ENCODE peak calls at places on chromosomes 11 and 22, in seven cellular contexts. One of them, this sample, is unnamed. For H3K27me3, the result is how much of the 10 kb centered on the place peaks cover.

GRCh38 chr22:24134090-24134846 is 47.0 kb upstream of the SUSD2 start:
- DNase-seq in HL-60: peak
- DNase-seq in endothelial cell of umbilical vein: no peak
- DNase-seq in SK-N-SH: no peak
- DNase-seq in stomach: peak
- DNase-seq in GM23338: peak
- DNase-seq in spleen: peak
- DNase-seq in this sample: no peak

GRCh38 chr22:23889620-23890019 is 4.6 kb upstream of the MIF start:
- DNase-seq in HL-60: no peak
- DNase-seq in SK-N-SH: no peak
- DNase-seq in stomach: peak
- DNase-seq in spleen: no peak
- DNase-seq in endothelial cell of umbilical vein: no peak
- DNase-seq in GM23338: no peak
- DNase-seq in this sample: no peak

GRCh38 chr11:70703141-70704052 is 305.1 kb downstream of the CTTN start:
- DNase-seq in GM23338: peak
- DNase-seq in SK-N-SH: no peak
- DNase-seq in stomach: no peak
- DNase-seq in spleen: peak
- DNase-seq in endothelial cell of umbilical vein: no peak
- DNase-seq in HL-60: no peak
- DNase-seq in this sample: no peak

GRCh38 chr11:45959851-45960250 is 37.4 kb downstream of the LARGE2 start:
- DNase-seq in SK-N-SH: no peak
- DNase-seq in HL-60: no peak
- DNase-seq in stomach: no peak
- DNase-seq in GM23338: no peak
- DNase-seq in endothelial cell of umbilical vein: no peak
- DNase-seq in spleen: no peak
- DNase-seq in this sample: no peak

GRCh38 chr11:103327721-103328120 is 218.5 kb downstream of the DYNC2H1 start:
- DNase-seq in endothelial cell of umbilical vein: no peak
- DNase-seq in SK-N-SH: no peak
- DNase-seq in HL-60: no peak
- DNase-seq in stomach: no peak
- DNase-seq in spleen: no peak
- DNase-seq in GM23338: no peak
- DNase-seq in this sample: no peak

GRCh38 chr11:69134957-69135356 is 20.8 kb upstream of the SMIM38 start:
- DNase-seq in GM23338: no peak
- DNase-seq in spleen: peak
- DNase-seq in endothelial cell of umbilical vein: no peak
- DNase-seq in stomach: peak
- DNase-seq in SK-N-SH: no peak
- DNase-seq in HL-60: no peak
- DNase-seq in this sample: no peak

GRCh38 chr11:22192642-22193347 is at the start of gene ANO5:
- DNase-seq in stomach: peak
- DNase-seq in spleen: peak
- DNase-seq in GM23338: peak
- DNase-seq in HL-60: no peak
- DNase-seq in endothelial cell of umbilical vein: peak
- DNase-seq in SK-N-SH: peak
- DNase-seq in this sample: peak

GRCh38 chr22:50115693-50116092 is 25.9 kb downstream of the MOV10L1 start:
- DNase-seq in stomach: no peak
- DNase-seq in endothelial cell of umbilical vein: peak
- DNase-seq in GM23338: no peak
- DNase-seq in SK-N-SH: peak
- DNase-seq in spleen: no peak
- DNase-seq in HL-60: no peak
- DNase-seq in this sample: peak

GRCh38 chr11:76891793-76892192 is 31.1 kb downstream of the ACER3 start:
- DNase-seq in stomach: no peak
- DNase-seq in endothelial cell of umbilical vein: no peak
- DNase-seq in GM23338: no peak
- DNase-seq in SK-N-SH: no peak
- DNase-seq in spleen: no peak
- DNase-seq in HL-60: no peak
- DNase-seq in this sample: no peak

GRCh38 chr11:23252426-23252825 is 392.2 kb upstream of the CCDC179 start:
- DNase-seq in spleen: no peak
- DNase-seq in stomach: no peak
- DNase-seq in endothelial cell of umbilical vein: no peak
- DNase-seq in GM23338: no peak
- DNase-seq in HL-60: no peak
- DNase-seq in SK-N-SH: no peak
- DNase-seq in this sample: no peak

GRCh38 chr11:34086554-34087278 is 18.7 kb upstream of the NAT10 start:
- DNase-seq in endothelial cell of umbilical vein: no peak
- DNase-seq in stomach: no peak
- DNase-seq in HL-60: no peak
- DNase-seq in GM23338: no peak
- DNase-seq in spleen: no peak
- DNase-seq in SK-N-SH: no peak
- DNase-seq in this sample: no peak

GRCh38 chr22:43478621-43479285 is 66.9 kb downstream of the MPPED1 start:
- DNase-seq in GM23338: no peak
- DNase-seq in HL-60: no peak
- DNase-seq in SK-N-SH: no peak
- DNase-seq in stomach: no peak
- DNase-seq in endothelial cell of umbilical vein: no peak
- DNase-seq in spleen: peak
- DNase-seq in this sample: no peak

GRCh38 chr22:31127181-31127772 is 4.5 kb downstream of the INPP5J start:
- DNase-seq in endothelial cell of umbilical vein: no peak
- DNase-seq in spleen: peak
- DNase-seq in SK-N-SH: no peak
- DNase-seq in stomach: no peak
- DNase-seq in HL-60: peak
- DNase-seq in GM23338: peak
- DNase-seq in this sample: no peak

GRCh38 chr11:46392421-46393230 is 1.1 kb upstream of the CHRM4 start:
- DNase-seq in spleen: peak
- DNase-seq in HL-60: peak
- DNase-seq in endothelial cell of umbilical vein: peak
- DNase-seq in GM23338: peak
- DNase-seq in stomach: peak
- DNase-seq in SK-N-SH: peak
- DNase-seq in this sample: peak

GRCh38 chr22:37189011-37189466 is 992 bp upstream of the C1QTNF6 start:
- DNase-seq in SK-N-SH: no peak
- DNase-seq in endothelial cell of umbilical vein: peak
- DNase-seq in stomach: no peak
- DNase-seq in spleen: no peak
- DNase-seq in HL-60: no peak
- DNase-seq in GM23338: peak
- DNase-seq in this sample: no peak

GRCh38 chr11:2675540-2675939 is 24.3 kb downstream of the KCNQ1OT1 start:
- DNase-seq in stomach: no peak
- DNase-seq in spleen: peak
- DNase-seq in GM23338: no peak
- DNase-seq in HL-60: no peak
- DNase-seq in endothelial cell of umbilical vein: no peak
- DNase-seq in SK-N-SH: peak
- DNase-seq in this sample: peak

GRCh38 chr11:75867778-75868374 is 52.9 kb downstream of the UVRAG start:
- DNase-seq in SK-N-SH: peak
- DNase-seq in stomach: peak
- DNase-seq in HL-60: peak
- DNase-seq in GM23338: peak
- DNase-seq in spleen: no peak
- DNase-seq in endothelial cell of umbilical vein: peak
- DNase-seq in this sample: no peak

GRCh38 chr22:28442951-28443876 is 236.4 kb downstream of the TTC28 start:
- DNase-seq in SK-N-SH: peak
- DNase-seq in stomach: peak
- DNase-seq in GM23338: peak
- DNase-seq in HL-60: peak
- DNase-seq in endothelial cell of umbilical vein: peak
- DNase-seq in spleen: peak
- DNase-seq in this sample: peak

GRCh38 chr11:7574491-7575129 is 60.8 kb downstream of the PPFIBP2 start:
- DNase-seq in HL-60: no peak
- DNase-seq in stomach: no peak
- DNase-seq in GM23338: peak
- DNase-seq in endothelial cell of umbilical vein: no peak
- DNase-seq in spleen: no peak
- DNase-seq in SK-N-SH: no peak
- DNase-seq in this sample: no peak

GRCh38 chr11:129315781-129316579 is 59.7 kb upstream of the BARX2 start:
- DNase-seq in stomach: peak
- DNase-seq in HL-60: no peak
- DNase-seq in endothelial cell of umbilical vein: no peak
- DNase-seq in spleen: no peak
- DNase-seq in SK-N-SH: no peak
- DNase-seq in GM23338: peak
- DNase-seq in this sample: no peak

GRCh38 chr22:25409240-25409639 is 155.2 kb upstream of the GRK3 start:
- DNase-seq in HL-60: no peak
- DNase-seq in spleen: no peak
- DNase-seq in stomach: no peak
- DNase-seq in endothelial cell of umbilical vein: no peak
- DNase-seq in SK-N-SH: no peak
- DNase-seq in GM23338: no peak
- DNase-seq in this sample: no peak

GRCh38 chr22:21068681-21069276 is 23.0 kb downstream of the LRRC74B start:
- DNase-seq in stomach: no peak
- DNase-seq in HL-60: no peak
- DNase-seq in endothelial cell of umbilical vein: no peak
- DNase-seq in GM23338: no peak
- DNase-seq in spleen: no peak
- DNase-seq in SK-N-SH: no peak
- DNase-seq in this sample: no peak

GRCh38 chr22:20421507-20421874 is 16.1 kb downstream of the SCARF2 start:
- DNase-seq in HL-60: no peak
- DNase-seq in endothelial cell of umbilical vein: no peak
- DNase-seq in stomach: no peak
- DNase-seq in SK-N-SH: no peak
- DNase-seq in spleen: no peak
- DNase-seq in GM23338: no peak
- DNase-seq in this sample: peak

GRCh38 chr11:62439785-62440602 is 21.2 kb downstream of the SCGB1A1 start:
- DNase-seq in endothelial cell of umbilical vein: peak
- DNase-seq in spleen: no peak
- DNase-seq in HL-60: no peak
- DNase-seq in SK-N-SH: peak
- DNase-seq in stomach: no peak
- DNase-seq in GM23338: no peak
- DNase-seq in this sample: peak

GRCh38 chr11:123357990-123358827 is 71.9 kb upstream of the GRAMD1B start:
- DNase-seq in spleen: peak
- DNase-seq in stomach: no peak
- DNase-seq in endothelial cell of umbilical vein: no peak
- DNase-seq in HL-60: peak
- DNase-seq in GM23338: peak
- DNase-seq in SK-N-SH: peak
- DNase-seq in this sample: no peak

GRCh38 chr11:45736424-45736823 is 68.5 kb upstream of the SLC35C1 start:
- DNase-seq in HL-60: peak
- DNase-seq in stomach: no peak
- DNase-seq in GM23338: no peak
- DNase-seq in SK-N-SH: no peak
- DNase-seq in endothelial cell of umbilical vein: no peak
- DNase-seq in spleen: no peak
- DNase-seq in this sample: peak

GRCh38 chr11:12799373-12799835 is 125.2 kb downstream of the TEAD1 start:
- DNase-seq in spleen: no peak
- DNase-seq in GM23338: no peak
- DNase-seq in endothelial cell of umbilical vein: peak
- DNase-seq in HL-60: no peak
- DNase-seq in stomach: no peak
- DNase-seq in SK-N-SH: no peak
- DNase-seq in this sample: no peak
- H3K27ac ChIP-seq in spleen: no peak
- H3K27ac ChIP-seq in GM23338: peak
- H3K27ac ChIP-seq in endothelial cell of umbilical vein: no peak
- H3K27ac ChIP-seq in HL-60: no peak
- H3K27ac ChIP-seq in stomach: peak
- H3K27ac ChIP-seq in SK-N-SH: peak
- H3K27ac ChIP-seq in this sample: peak

GRCh38 chr11:1222491-1223345 is at the start of gene MUC5B:
- DNase-seq in spleen: peak
- DNase-seq in endothelial cell of umbilical vein: no peak
- DNase-seq in SK-N-SH: peak
- DNase-seq in GM23338: peak
- DNase-seq in stomach: peak
- DNase-seq in HL-60: no peak
- DNase-seq in this sample: peak
- TF ChIP-seq POLR2AphosphoS5 in spleen: no peak
- TF ChIP-seq POLR2AphosphoS5 in endothelial cell of umbilical vein: no peak
- TF ChIP-seq POLR2AphosphoS5 in SK-N-SH: no peak
- TF ChIP-seq POLR2AphosphoS5 in GM23338: no peak
- TF ChIP-seq POLR2AphosphoS5 in stomach: no peak
- TF ChIP-seq POLR2AphosphoS5 in HL-60: no peak
- TF ChIP-seq POLR2AphosphoS5 in this sample: no peak

DNA sequence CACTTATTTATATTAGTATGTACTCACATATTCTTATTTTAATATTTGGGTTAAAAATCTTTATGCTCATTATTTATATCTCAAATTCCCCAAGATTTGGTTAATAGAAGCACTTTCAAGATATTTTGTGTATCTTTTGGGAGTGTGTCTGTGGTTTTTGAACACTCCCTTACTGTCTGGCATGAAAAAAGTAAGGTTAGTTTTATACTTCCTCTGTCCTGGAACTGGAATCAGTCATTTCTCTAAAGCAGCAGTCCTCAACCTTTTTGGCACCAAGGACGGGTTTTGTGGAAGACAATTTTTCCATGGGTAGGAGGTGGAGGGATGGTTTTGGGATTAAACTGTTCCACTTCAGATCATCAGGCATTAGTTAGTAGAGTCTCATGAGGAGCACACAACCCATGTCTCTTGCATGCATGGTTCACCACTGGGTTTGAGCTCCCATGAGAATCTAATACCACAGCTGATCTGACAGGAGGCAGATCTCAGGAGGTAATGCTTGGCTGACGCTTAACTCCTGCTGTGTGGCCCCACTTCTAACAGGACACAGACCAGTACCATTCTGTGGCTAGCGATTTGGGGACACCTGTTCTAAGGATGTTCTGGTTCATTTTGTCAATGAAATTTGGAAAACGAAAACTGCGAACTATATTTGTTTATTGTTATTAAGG is 60.2 kb downstream of the CASP12 start:
- DNase-seq in stomach: no peak
- DNase-seq in GM23338: no peak
- DNase-seq in SK-N-SH: no peak
- DNase-seq in endothelial cell of umbilical vein: no peak
- DNase-seq in spleen: no peak
- DNase-seq in HL-60: no peak
- DNase-seq in this sample: no peak
- H3K27me3 ChIP-seq in stomach: under half
- H3K27me3 ChIP-seq in GM23338: under half
- H3K27me3 ChIP-seq in SK-N-SH: under half
- H3K27me3 ChIP-seq in endothelial cell of umbilical vein: under half
- H3K27me3 ChIP-seq in spleen: under half
- H3K27me3 ChIP-seq in HL-60: under half
- H3K27me3 ChIP-seq in this sample: under half

DNA sequence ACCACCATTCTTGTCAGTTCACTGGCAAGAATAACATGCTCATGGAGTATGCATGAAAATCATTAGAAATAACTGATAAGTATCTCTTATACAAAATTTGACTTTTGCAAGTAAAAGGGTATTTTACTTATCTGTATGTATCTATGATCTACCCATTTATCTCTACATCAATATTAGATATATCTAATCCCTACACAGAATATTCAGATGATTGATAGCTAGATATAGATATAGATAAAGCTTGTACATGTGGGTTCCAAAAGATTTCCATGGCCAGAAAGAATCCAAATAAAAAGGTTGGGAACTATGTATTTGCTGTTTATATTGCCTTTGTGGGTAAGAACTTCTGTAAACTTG is 185.5 kb downstream of the MAML2 start:
- DNase-seq in endothelial cell of umbilical vein: no peak
- DNase-seq in stomach: no peak
- DNase-seq in spleen: no peak
- DNase-seq in SK-N-SH: no peak
- DNase-seq in GM23338: no peak
- DNase-seq in HL-60: no peak
- DNase-seq in this sample: no peak
- H3K27ac ChIP-seq in endothelial cell of umbilical vein: peak
- H3K27ac ChIP-seq in stomach: peak
- H3K27ac ChIP-seq in spleen: peak
- H3K27ac ChIP-seq in SK-N-SH: peak
- H3K27ac ChIP-seq in GM23338: no peak
- H3K27ac ChIP-seq in HL-60: no peak
- H3K27ac ChIP-seq in this sample: peak